ENCODE peak calls at places on chromosomes 13 and 19, in six cellular contexts. K is activated T-cell treated with anti-CD3 and anti-CD28 coated beads, Interleukin-2, amount 50 U/mL, for 1 hour; Z is HTR-8/SVneo; W is astrocyte of the spinal cord; L is NAMALWA; U is Kasumi-1. V is an unnamed sample.

GRCh38 chr19:23403581-23404324 is 8.5 kb upstream of the ZNF91 start:
- DNase-seq in K (no peak), Z (no peak), W (no peak), L (no peak), U (no peak), V (no peak)

GRCh38 chr13:110397445-110397844 is 90.4 kb downstream of the COL4A2 start:
- DNase-seq in K (no peak), Z (no peak), W (no peak), L (no peak), U (no peak), V (no peak)

GRCh38 chr19:45030825-45031224 is 8.0 kb upstream of the CLASRP start:
- DNase-seq in K (no peak), Z (no peak), W (no peak), L (no peak), U (no peak), V (no peak)

GRCh38 chr13:40318366-40318765 is 348.1 kb downstream of the FOXO1 start:
- DNase-seq in K (no peak), Z (no peak), W (no peak), L (peak; percentile 41), U (no peak), V (peak; percentile 22)

GRCh38 chr19:18322318-18322758 is 538 bp downstream of the LSM4 start:
- DNase-seq in K (no peak), Z (peak; percentile 61), W (peak; percentile 59), L (peak; percentile 78), U (peak; percentile 32), V (peak; percentile 77)

GRCh38 chr19:29543381-29543780 is 17.6 kb downstream of the VSTM2B start:
- DNase-seq in K (no peak), Z (no peak), W (no peak), L (no peak), U (no peak), V (no peak)

GRCh38 chr13:73618275-73618865 is 515.8 kb downstream of the KLF12 start:
- DNase-seq in K (no peak), Z (no peak), W (no peak), L (no peak), U (no peak), V (no peak)

GRCh38 chr19:6519289-6519688 is 11.5 kb upstream of the TNFSF9 start:
- DNase-seq in K (no peak), Z (no peak), W (peak; percentile 67), L (no peak), U (no peak), V (no peak)

GRCh38 chr19:40177286-40178070 is 13.7 kb upstream of the MAP3K10 start:
- DNase-seq in K (no peak), Z (no peak), W (no peak), L (no peak), U (no peak), V (no peak)

GRCh38 chr19:7901337-7901736 is 2.3 kb upstream of the MAP2K7 start:
- DNase-seq in K (no peak), Z (no peak), W (no peak), L (no peak), U (no peak), V (no peak)

GRCh38 chr19:371501-372160 is 27.0 kb upstream of the MIER2 start:
- DNase-seq in K (no peak), Z (no peak), W (no peak), L (peak; percentile 51), U (peak; percentile 42), V (peak; percentile 64)

GRCh38 chr13:112686987-112687386 is 2.9 kb upstream of the ATP11A start:
- DNase-seq in K (no peak), Z (no peak), W (no peak), L (no peak), U (no peak), V (no peak)

GRCh38 chr19:9934132-9934950 is 2.0 kb downstream of the OLFM2 start:
- DNase-seq in K (peak; percentile 88), Z (peak; percentile 83), W (peak; percentile 53), L (peak; percentile 85), U (peak; percentile 56), V (peak; percentile 86)

GRCh38 chr13:110548891-110549794 is 12.4 kb downstream of the RAB20 start:
- DNase-seq in K (no peak), Z (no peak), W (no peak), L (no peak), U (no peak), V (no peak)

GRCh38 chr13:19781526-19781925 is 1.2 kb downstream of the PSPC1 start:
- DNase-seq in K (no peak), Z (no peak), W (no peak), L (peak; percentile 27), U (no peak), V (no peak)

GRCh38 chr19:33395561-33396550 is 22.3 kb downstream of the CEBPG start:
- DNase-seq in K (no peak), Z (no peak), W (peak; percentile 28), L (no peak), U (no peak), V (no peak)

GRCh38 chr13:95355491-95355890 is 54.2 kb upstream of the ABCC4 start:
- DNase-seq in K (no peak), Z (peak; percentile 31), W (peak; percentile 66), L (no peak), U (no peak), V (no peak)

V was measured in OCI-LY7.